ENCODE peak calls at places on chromosome 13, in six cellular contexts. One of them, this sample, is unnamed.

GRCh38 chr13:21322304-21322965 is 136.7 kb downstream of the ZDHHC20 start:
- DNase-seq in mucosa of descending colon: no peak
- DNase-seq in fibroblast of pulmonary artery: no peak
- DNase-seq in heart left ventricle: no peak
- DNase-seq in effector memory CD4-positive, alpha-beta T cell: no peak
- DNase-seq in HepG2: no peak
- DNase-seq in this sample: no peak

GRCh38 chr13:42041684-42042035 is 6.8 kb upstream of the DGKH start:
- DNase-seq in mucosa of descending colon: peak
- DNase-seq in fibroblast of pulmonary artery: peak
- DNase-seq in heart left ventricle: peak
- DNase-seq in effector memory CD4-positive, alpha-beta T cell: no peak
- DNase-seq in HepG2: no peak
- DNase-seq in this sample: peak

GRCh38 chr13:112690242-112690943 is 555 bp downstream of the ATP11A start:
- DNase-seq in mucosa of descending colon: peak
- DNase-seq in fibroblast of pulmonary artery: peak
- DNase-seq in heart left ventricle: peak
- DNase-seq in effector memory CD4-positive, alpha-beta T cell: no peak
- DNase-seq in HepG2: no peak
- DNase-seq in this sample: peak

GRCh38 chr13:99949657-99950413 is 21.7 kb downstream of the ZIC5 start:
- DNase-seq in mucosa of descending colon: no peak
- DNase-seq in fibroblast of pulmonary artery: no peak
- DNase-seq in heart left ventricle: no peak
- DNase-seq in effector memory CD4-positive, alpha-beta T cell: no peak
- DNase-seq in HepG2: no peak
- DNase-seq in this sample: no peak

GRCh38 chr13:51912091-51912490 is 50.3 kb downstream of the CCDC70 start:
- DNase-seq in mucosa of descending colon: no peak
- DNase-seq in fibroblast of pulmonary artery: no peak
- DNase-seq in heart left ventricle: no peak
- DNase-seq in effector memory CD4-positive, alpha-beta T cell: no peak
- DNase-seq in HepG2: no peak
- DNase-seq in this sample: no peak

GRCh38 chr13:110618780-110619179 is 3.4 kb downstream of the NAXD start:
- DNase-seq in mucosa of descending colon: no peak
- DNase-seq in fibroblast of pulmonary artery: no peak
- DNase-seq in heart left ventricle: no peak
- DNase-seq in effector memory CD4-positive, alpha-beta T cell: no peak
- DNase-seq in HepG2: no peak
- DNase-seq in this sample: no peak

GRCh38 chr13:106493569-106493968 is 41.9 kb downstream of the EFNB2 start:
- DNase-seq in mucosa of descending colon: no peak
- DNase-seq in fibroblast of pulmonary artery: no peak
- DNase-seq in heart left ventricle: no peak
- DNase-seq in effector memory CD4-positive, alpha-beta T cell: no peak
- DNase-seq in HepG2: no peak
- DNase-seq in this sample: no peak

GRCh38 chr13:113845723-113846638 is 17.9 kb downstream of the GAS6 start:
- DNase-seq in mucosa of descending colon: peak
- DNase-seq in fibroblast of pulmonary artery: no peak
- DNase-seq in heart left ventricle: no peak
- DNase-seq in effector memory CD4-positive, alpha-beta T cell: no peak
- DNase-seq in HepG2: no peak
- DNase-seq in this sample: no peak

GRCh38 chr13:95926231-95926630 is 127.0 kb downstream of the UGGT2 start:
- DNase-seq in mucosa of descending colon: no peak
- DNase-seq in fibroblast of pulmonary artery: no peak
- DNase-seq in heart left ventricle: no peak
- DNase-seq in effector memory CD4-positive, alpha-beta T cell: no peak
- DNase-seq in HepG2: no peak
- DNase-seq in this sample: no peak

GRCh38 chr13:43664700-43665191 is 122.0 kb downstream of the ENOX1 start:
- DNase-seq in mucosa of descending colon: peak
- DNase-seq in fibroblast of pulmonary artery: peak
- DNase-seq in heart left ventricle: peak
- DNase-seq in effector memory CD4-positive, alpha-beta T cell: no peak
- DNase-seq in HepG2: no peak
- DNase-seq in this sample: peak

GRCh38 chr13:38265135-38265497 is 84.5 kb upstream of the UFM1 start:
- DNase-seq in mucosa of descending colon: no peak
- DNase-seq in fibroblast of pulmonary artery: no peak
- DNase-seq in heart left ventricle: no peak
- DNase-seq in effector memory CD4-positive, alpha-beta T cell: no peak
- DNase-seq in HepG2: no peak
- DNase-seq in this sample: no peak

GRCh38 chr13:110108348-110109139 is 198.4 kb downstream of the COL4A1 start:
- DNase-seq in mucosa of descending colon: peak
- DNase-seq in fibroblast of pulmonary artery: peak
- DNase-seq in heart left ventricle: peak
- DNase-seq in effector memory CD4-positive, alpha-beta T cell: no peak
- DNase-seq in HepG2: peak
- DNase-seq in this sample: peak

GRCh38 chr13:111492341-111492945 is 172.0 kb downstream of the TEX29 start:
- DNase-seq in mucosa of descending colon: no peak
- DNase-seq in fibroblast of pulmonary artery: no peak
- DNase-seq in heart left ventricle: no peak
- DNase-seq in effector memory CD4-positive, alpha-beta T cell: no peak
- DNase-seq in HepG2: no peak
- DNase-seq in this sample: no peak

GRCh38 chr13:31824705-31825512 is 85.6 kb downstream of the RXFP2 start:
- DNase-seq in mucosa of descending colon: no peak
- DNase-seq in fibroblast of pulmonary artery: peak
- DNase-seq in heart left ventricle: no peak
- DNase-seq in effector memory CD4-positive, alpha-beta T cell: no peak
- DNase-seq in HepG2: no peak
- DNase-seq in this sample: no peak

GRCh38 chr13:44938854-44939253 is 50.4 kb downstream of the NUFIP1 start:
- DNase-seq in mucosa of descending colon: no peak
- DNase-seq in fibroblast of pulmonary artery: no peak
- DNase-seq in heart left ventricle: no peak
- DNase-seq in effector memory CD4-positive, alpha-beta T cell: no peak
- DNase-seq in HepG2: no peak
- DNase-seq in this sample: no peak

GRCh38 chr13:38341149-38341692 is 8.4 kb upstream of the UFM1 start:
- DNase-seq in mucosa of descending colon: no peak
- DNase-seq in fibroblast of pulmonary artery: no peak
- DNase-seq in heart left ventricle: no peak
- DNase-seq in effector memory CD4-positive, alpha-beta T cell: no peak
- DNase-seq in HepG2: no peak
- DNase-seq in this sample: no peak

GRCh38 chr13:113557013-113557412 is 27.5 kb upstream of the TFDP1 start:
- DNase-seq in mucosa of descending colon: no peak
- DNase-seq in fibroblast of pulmonary artery: no peak
- DNase-seq in heart left ventricle: no peak
- DNase-seq in effector memory CD4-positive, alpha-beta T cell: no peak
- DNase-seq in HepG2: no peak
- DNase-seq in this sample: no peak

GRCh38 chr13:96089749-96090239 is at the start of gene HS6ST3:
- DNase-seq in mucosa of descending colon: peak
- DNase-seq in fibroblast of pulmonary artery: no peak
- DNase-seq in heart left ventricle: peak
- DNase-seq in effector memory CD4-positive, alpha-beta T cell: no peak
- DNase-seq in HepG2: no peak
- DNase-seq in this sample: no peak

GRCh38 chr13:81872581-81872980 is 1531.7 kb upstream of the SPRY2 start:
- DNase-seq in mucosa of descending colon: no peak
- DNase-seq in fibroblast of pulmonary artery: no peak
- DNase-seq in heart left ventricle: no peak
- DNase-seq in effector memory CD4-positive, alpha-beta T cell: no peak
- DNase-seq in HepG2: peak
- DNase-seq in this sample: peak

DNA sequence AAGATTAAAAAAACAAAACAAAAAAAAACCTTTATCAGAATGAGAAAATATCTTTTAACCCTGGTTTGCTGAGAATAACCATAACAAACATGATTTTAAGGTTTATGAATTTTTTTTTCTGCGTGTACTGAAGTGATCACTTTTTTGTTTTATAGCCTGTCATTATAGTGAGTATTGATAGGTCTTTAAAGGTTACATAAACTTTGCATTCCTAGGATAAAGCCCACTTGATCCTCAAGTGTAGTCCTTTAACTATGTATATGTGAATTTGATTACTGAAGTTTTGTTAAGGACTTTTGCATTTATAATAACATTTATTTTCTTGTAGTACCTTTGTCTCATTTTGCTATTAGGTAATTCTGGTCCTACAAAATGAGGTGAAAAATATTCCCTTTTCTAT is 709.8 kb upstream of the PCDH20 start:
- DNase-seq in mucosa of descending colon: no peak
- DNase-seq in fibroblast of pulmonary artery: no peak
- DNase-seq in heart left ventricle: no peak
- DNase-seq in effector memory CD4-positive, alpha-beta T cell: no peak
- DNase-seq in HepG2: no peak
- DNase-seq in this sample: no peak
- H3K4me3 ChIP-seq in mucosa of descending colon: no peak
- H3K4me3 ChIP-seq in fibroblast of pulmonary artery: no peak
- H3K4me3 ChIP-seq in heart left ventricle: no peak
- H3K4me3 ChIP-seq in effector memory CD4-positive, alpha-beta T cell: no peak
- H3K4me3 ChIP-seq in HepG2: no peak
- H3K4me3 ChIP-seq in this sample: no peak

GRCh38 chr13:74063533-74064100 is 70.6 kb downstream of the KLF12 start:
- DNase-seq in mucosa of descending colon: no peak
- DNase-seq in fibroblast of pulmonary artery: no peak
- DNase-seq in heart left ventricle: no peak
- DNase-seq in effector memory CD4-positive, alpha-beta T cell: no peak
- DNase-seq in HepG2: no peak
- DNase-seq in this sample: no peak
- H3K4me3 ChIP-seq in mucosa of descending colon: no peak
- H3K4me3 ChIP-seq in fibroblast of pulmonary artery: no peak
- H3K4me3 ChIP-seq in heart left ventricle: no peak
- H3K4me3 ChIP-seq in effector memory CD4-positive, alpha-beta T cell: no peak
- H3K4me3 ChIP-seq in HepG2: no peak
- H3K4me3 ChIP-seq in this sample: no peak

DNA sequence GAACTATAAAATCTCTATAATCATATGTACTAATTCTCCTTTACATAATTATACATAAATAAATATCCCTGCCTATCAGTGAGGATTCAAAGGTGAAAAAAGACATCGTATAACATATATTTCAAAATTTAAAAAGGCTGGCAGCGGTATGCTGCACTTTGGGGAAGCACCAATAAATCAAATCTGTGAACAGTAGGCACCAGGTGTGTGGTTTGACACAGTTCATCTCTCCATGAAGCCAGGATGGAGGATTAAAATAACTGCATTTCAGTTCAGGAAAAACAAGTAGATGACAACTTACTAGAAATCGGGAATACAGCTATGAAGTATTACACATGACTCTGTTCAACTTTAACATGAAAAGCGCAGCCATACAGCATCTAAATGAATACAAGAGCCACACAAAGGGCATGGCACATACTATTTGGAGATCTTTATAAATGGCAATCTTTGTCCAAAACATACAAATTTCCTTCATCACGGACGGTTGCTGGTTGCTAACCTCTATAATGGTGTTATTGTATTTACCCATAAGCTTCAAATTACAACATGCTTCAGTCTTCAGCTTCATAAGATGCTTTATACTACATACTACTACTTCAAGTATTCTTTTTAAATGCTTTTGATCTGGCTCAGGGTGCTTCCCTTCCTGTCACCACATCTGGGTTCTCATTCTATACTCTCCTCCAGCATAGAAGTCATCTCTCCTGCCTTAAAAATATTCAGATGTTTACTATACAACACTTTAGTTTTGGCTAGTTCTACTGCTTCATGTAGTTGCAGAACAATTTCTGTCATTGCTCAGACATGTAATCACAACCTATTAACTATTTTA is 128.7 kb downstream of the KLF12 start:
- DNase-seq in mucosa of descending colon: no peak
- DNase-seq in fibroblast of pulmonary artery: no peak
- DNase-seq in heart left ventricle: no peak
- DNase-seq in effector memory CD4-positive, alpha-beta T cell: no peak
- DNase-seq in HepG2: no peak
- DNase-seq in this sample: no peak
- H3K4me3 ChIP-seq in mucosa of descending colon: no peak
- H3K4me3 ChIP-seq in fibroblast of pulmonary artery: no peak
- H3K4me3 ChIP-seq in heart left ventricle: no peak
- H3K4me3 ChIP-seq in effector memory CD4-positive, alpha-beta T cell: no peak
- H3K4me3 ChIP-seq in HepG2: no peak
- H3K4me3 ChIP-seq in this sample: no peak

GRCh38 chr13:25371158-25371557 is 616 bp upstream of the ATP8A2 start:
- DNase-seq in mucosa of descending colon: no peak
- DNase-seq in fibroblast of pulmonary artery: no peak
- DNase-seq in heart left ventricle: no peak
- DNase-seq in effector memory CD4-positive, alpha-beta T cell: no peak
- DNase-seq in HepG2: no peak
- DNase-seq in this sample: no peak

GRCh38 chr13:25371608-25372274 is at the start of gene ATP8A2:
- DNase-seq in mucosa of descending colon: no peak
- DNase-seq in fibroblast of pulmonary artery: no peak
- DNase-seq in heart left ventricle: no peak
- DNase-seq in effector memory CD4-positive, alpha-beta T cell: no peak
- DNase-seq in HepG2: no peak
- DNase-seq in this sample: peak

DNA sequence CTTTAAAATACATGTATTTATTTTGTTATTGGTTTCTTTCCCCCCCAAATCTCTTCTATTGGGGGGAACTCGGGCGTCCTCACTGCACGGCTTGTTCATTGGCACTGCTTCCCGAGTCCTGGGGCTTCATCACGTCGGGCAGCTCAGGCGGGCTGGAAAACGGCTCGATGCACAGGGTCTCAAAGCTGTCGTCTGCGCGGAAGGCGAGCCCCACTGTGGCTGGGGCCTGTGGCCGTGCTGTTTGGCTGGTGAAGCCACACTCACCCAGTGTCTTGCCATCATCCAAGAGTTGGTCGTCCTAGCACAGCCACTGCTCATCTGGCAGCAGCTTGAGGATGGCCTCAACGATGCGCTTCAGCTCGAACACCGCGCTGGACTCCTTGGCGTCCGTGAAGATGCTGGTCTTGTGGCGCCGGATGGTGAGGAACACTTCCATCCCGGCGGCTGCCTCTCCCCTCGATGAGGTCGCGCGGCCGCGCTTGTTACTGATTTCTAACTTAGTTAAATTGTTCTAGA is 6.0 kb upstream of the ATP8A2 start:
- DNase-seq in mucosa of descending colon: no peak
- DNase-seq in fibroblast of pulmonary artery: no peak
- DNase-seq in heart left ventricle: no peak
- DNase-seq in effector memory CD4-positive, alpha-beta T cell: no peak
- DNase-seq in HepG2: no peak
- DNase-seq in this sample: no peak
- H3K4me3 ChIP-seq in mucosa of descending colon: no peak
- H3K4me3 ChIP-seq in fibroblast of pulmonary artery: no peak
- H3K4me3 ChIP-seq in heart left ventricle: no peak
- H3K4me3 ChIP-seq in effector memory CD4-positive, alpha-beta T cell: no peak
- H3K4me3 ChIP-seq in HepG2: no peak
- H3K4me3 ChIP-seq in this sample: no peak

GRCh38 chr13:48511621-48512232 is 21.2 kb downstream of the RCBTB2 start:
- DNase-seq in mucosa of descending colon: no peak
- DNase-seq in fibroblast of pulmonary artery: no peak
- DNase-seq in heart left ventricle: no peak
- DNase-seq in effector memory CD4-positive, alpha-beta T cell: no peak
- DNase-seq in HepG2: no peak
- DNase-seq in this sample: no peak

GRCh38 chr13:48514776-48515175 is 18.1 kb downstream of the RCBTB2 start:
- DNase-seq in mucosa of descending colon: no peak
- DNase-seq in fibroblast of pulmonary artery: no peak
- DNase-seq in heart left ventricle: no peak
- DNase-seq in effector memory CD4-positive, alpha-beta T cell: no peak
- DNase-seq in HepG2: no peak
- DNase-seq in this sample: no peak

GRCh38 chr13:48518083-48518482 is 14.8 kb downstream of the RCBTB2 start:
- DNase-seq in mucosa of descending colon: no peak
- DNase-seq in fibroblast of pulmonary artery: no peak
- DNase-seq in heart left ventricle: no peak
- DNase-seq in effector memory CD4-positive, alpha-beta T cell: no peak
- DNase-seq in HepG2: no peak
- DNase-seq in this sample: no peak

GRCh38 chr13:48515732-48516131 is 17.1 kb downstream of the RCBTB2 start:
- DNase-seq in mucosa of descending colon: no peak
- DNase-seq in fibroblast of pulmonary artery: no peak
- DNase-seq in heart left ventricle: no peak
- DNase-seq in effector memory CD4-positive, alpha-beta T cell: no peak
- DNase-seq in HepG2: no peak
- DNase-seq in this sample: no peak
- H3K4me3 ChIP-seq in mucosa of descending colon: no peak
- H3K4me3 ChIP-seq in fibroblast of pulmonary artery: no peak
- H3K4me3 ChIP-seq in heart left ventricle: no peak
- H3K4me3 ChIP-seq in effector memory CD4-positive, alpha-beta T cell: no peak
- H3K4me3 ChIP-seq in HepG2: no peak
- H3K4me3 ChIP-seq in this sample: no peak